ENCODE peak calls at places on chromosome 6, in four cellular contexts. O is heart right ventricle, Y is left lung, B is H1. U is an unnamed sample. For H3K36me3 and H3K27me3, the result is how much of the 10 kb centered on the place peaks cover.

GRCh38 chr6:71419954-71420692 is 131.5 kb downstream of the OGFRL1 start:
- DNase-seq in O (peak), Y (peak), B (no peak), U (no peak)

GRCh38 chr6:96923871-96924493 is 546 bp upstream of the KLHL32 start:
- DNase-seq in O (no peak), Y (no peak), B (no peak), U (peak)

GRCh38 chr6:35419961-35420360 is 32.2 kb upstream of the FANCE start:
- DNase-seq in O (no peak), Y (no peak), B (no peak), U (no peak)

GRCh38 chr6:159169557-159170332 is 545 bp downstream of the FNDC1 start:
- DNase-seq in O (no peak), Y (peak), B (peak), U (no peak)

GRCh38 chr6:119158057-119158848 is 79.8 kb upstream of the FAM184A start:
- DNase-seq in O (peak), Y (no peak), B (no peak), U (no peak)

GRCh38 chr6:112839525-112839961 is 492.4 kb downstream of the RFPL4B start:
- DNase-seq in O (peak), Y (no peak), B (no peak), U (no peak)

GRCh38 chr6:168956884-168957730 is 296.5 kb downstream of the THBS2 start:
- DNase-seq in O (peak), Y (peak), B (peak), U (no peak)

GRCh38 chr6:107784669-107785068 is 39.4 kb downstream of the SCML4 start:
- DNase-seq in O (no peak), Y (no peak), B (peak), U (no peak)

GRCh38 chr6:147266821-147267220 is 62.6 kb downstream of the STXBP5 start:
- DNase-seq in O (no peak), Y (no peak), B (no peak), U (no peak)

GRCh38 chr6:50123686-50124085 is 74.0 kb upstream of the DEFB112 start:
- DNase-seq in O (no peak), Y (no peak), B (no peak), U (no peak)

GRCh38 chr6:151141685-151142084 is 98.1 kb upstream of the AKAP12 start:
- DNase-seq in O (peak), Y (no peak), B (no peak), U (no peak)

GRCh38 chr6:3454206-3455016 is 2.4 kb downstream of the SLC22A23 start:
- DNase-seq in O (no peak), Y (no peak), B (no peak), U (no peak)

GRCh38 chr6:93721386-93722048 is 302.2 kb upstream of the EPHA7 start:
- DNase-seq in O (no peak), Y (no peak), B (peak), U (no peak)

GRCh38 chr6:9540534-9541126 is 874.2 kb downstream of the TFAP2A start:
- DNase-seq in O (no peak), Y (no peak), B (no peak), U (no peak)

GRCh38 chr6:123658848-123659247 is 22.1 kb upstream of the TRDN start:
- DNase-seq in O (no peak), Y (no peak), B (no peak), U (no peak)

GRCh38 chr6:18595774-18596528 is 208.8 kb downstream of the RNF144B start:
- DNase-seq in O (peak), Y (no peak), B (peak), U (peak)

GRCh38 chr6:118826096-118826495 is 67.9 kb upstream of the ASF1A start:
- DNase-seq in O (no peak), Y (no peak), B (no peak), U (no peak)

GRCh38 chr6:1596088-1596852 is 13.4 kb upstream of the FOXC1 start:
- DNase-seq in O (peak), Y (peak), B (peak), U (no peak)

GRCh38 chr6:157172830-157173536 is 150.3 kb downstream of the TMEM242 start:
- DNase-seq in O (no peak), Y (no peak), B (no peak), U (no peak)

GRCh38 chr6:87846446-87846845 is 144.4 kb upstream of the AKIRIN2 start:
- DNase-seq in O (no peak), Y (no peak), B (no peak), U (no peak)

GRCh38 chr6:134647861-134648260 is 302.0 kb downstream of the ALDH8A1 start:
- DNase-seq in O (no peak), Y (no peak), B (no peak), U (no peak)

GRCh38 chr6:33692760-33693158 is 18.7 kb downstream of the UQCC2 start:
- DNase-seq in O (peak), Y (no peak), B (no peak), U (no peak)

GRCh38 chr6:30211899-30212298 is 1.3 kb downstream of the TRIM26 start:
- DNase-seq in O (no peak), Y (no peak), B (no peak), U (no peak)

GRCh38 chr6:48233063-48233462 is 122.1 kb upstream of the PTCHD4 start:
- DNase-seq in O (no peak), Y (no peak), B (no peak), U (no peak)

GRCh38 chr6:163543311-163543710 is 128.8 kb downstream of the QKI start:
- DNase-seq in O (no peak), Y (no peak), B (no peak), U (no peak)

GRCh38 chr6:163547287-163547686 is 132.8 kb downstream of the QKI start:
- DNase-seq in O (no peak), Y (no peak), B (no peak), U (no peak)

GRCh38 chr6:163554032-163554431 is 139.5 kb downstream of the QKI start:
- DNase-seq in O (no peak), Y (no peak), B (no peak), U (no peak)

GRCh38 chr6:163548624-163549023 is 134.1 kb downstream of the QKI start:
- DNase-seq in O (no peak), Y (no peak), B (no peak), U (no peak)
- H3K4me3 ChIP-seq in O (no peak), Y (no peak), B (no peak), U (no peak)

GRCh38 chr6:53325785-53326184 is 23.0 kb downstream of the ELOVL5 start:
- DNase-seq in O (no peak), Y (no peak), B (no peak), U (no peak)
- H3K36me3 ChIP-seq in O (under half), Y (under half), B (under half), U (under half)

GRCh38 chr6:39035689-39036088 is 12.9 kb upstream of the GLP1R start:
- DNase-seq in O (no peak), Y (no peak), B (no peak), U (no peak)
- H3K27me3 ChIP-seq in O (half or more), Y (under half), B (under half), U (under half)

GRCh38 chr6:42939810-42940167 is 10.5 kb downstream of the CNPY3 start:
- DNase-seq in O (no peak), Y (no peak), B (no peak), U (no peak)

GRCh38 chr6:42940493-42941045 is 11.3 kb downstream of the CNPY3 start:
- DNase-seq in O (no peak), Y (peak), B (no peak), U (no peak)

GRCh38 chr6:42937548-42938427 is 8.5 kb downstream of the CNPY3 start:
- DNase-seq in O (no peak), Y (peak), B (no peak), U (no peak)

GRCh38 chr6:42938428-42938796 is 9.1 kb downstream of the CNPY3 start:
- DNase-seq in O (no peak), Y (no peak), B (no peak), U (no peak)

DNA sequence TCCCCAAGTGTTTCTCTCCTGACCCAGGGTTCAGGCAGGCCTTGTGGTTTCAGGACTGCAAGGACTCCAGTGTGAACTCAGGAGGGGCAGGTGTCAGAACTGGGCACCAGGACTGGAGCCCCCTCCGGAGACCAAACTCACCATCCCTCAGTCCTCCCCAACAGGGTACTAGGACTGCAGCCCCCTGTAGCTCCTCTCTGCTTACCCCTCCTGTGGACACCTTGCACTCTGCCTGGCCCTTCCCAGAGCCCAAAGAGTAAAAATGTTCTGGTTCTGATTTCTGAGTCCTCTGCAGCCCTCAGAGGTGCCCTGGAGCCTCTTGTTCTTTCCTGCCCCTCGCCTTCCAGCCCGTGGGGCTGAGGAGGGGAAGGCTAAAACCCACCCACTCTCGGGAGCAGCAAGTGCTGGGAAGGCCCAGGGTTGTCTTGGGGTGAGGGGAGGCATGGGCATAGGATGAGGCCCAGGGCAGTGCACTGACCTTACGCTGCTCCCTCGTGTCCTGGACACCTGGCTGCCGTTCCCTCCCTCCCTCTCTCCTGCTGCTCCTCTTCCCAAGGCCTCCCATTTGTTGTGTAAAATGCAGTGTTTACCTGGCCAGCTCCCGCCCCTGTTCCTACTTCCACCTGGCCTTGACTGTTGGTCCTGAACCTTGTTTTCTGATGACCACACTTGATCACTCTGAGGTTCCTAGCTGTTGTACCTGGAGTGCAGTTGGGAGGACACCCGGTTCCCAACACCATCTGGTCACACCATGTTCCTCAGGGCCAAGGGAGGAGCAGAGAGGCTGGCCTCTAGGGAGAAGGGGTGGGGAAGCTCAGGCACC is 9.9 kb downstream of the CNPY3 start:
- DNase-seq in O (no peak), Y (peak), B (no peak), U (no peak)
- H3K4me3 ChIP-seq in O (no peak), Y (no peak), B (no peak), U (no peak)

GRCh38 chr6:128230267-128230989 is 290.0 kb downstream of the PTPRK start:
- DNase-seq in O (no peak), Y (no peak), B (no peak), U (no peak)
- H3K36me3 ChIP-seq in O (under half), Y (under half), B (under half), U (under half)

GRCh38 chr6:106512048-106512957 is 117.0 kb downstream of the RTN4IP1 start:
- DNase-seq in O (peak), Y (peak), B (peak), U (no peak)
- H3K27me3 ChIP-seq in O (under half), Y (under half), B (half or more), U (under half)

GRCh38 chr6:116938305-116938704 is 61.3 kb downstream of the RFX6 start:
- DNase-seq in O (no peak), Y (no peak), B (no peak), U (no peak)
- H3K4me3 ChIP-seq in O (no peak), Y (no peak), B (no peak), U (no peak)

GRCh38 chr6:20438462-20439070 is 36.9 kb downstream of the E2F3 start:
- DNase-seq in O (no peak), Y (no peak), B (no peak), U (no peak)
- H3K36me3 ChIP-seq in O (under half), Y (under half), B (under half), U (under half)